ENCODE peak calls at places on chromosome 12, in six cellular contexts. Q is fibroblast of lung, J is mesenchymal stem cell, N is K562, B is neural progenitor cell, O is endothelial cell of umbilical vein. P is an unnamed sample. For H3K4me1, the result is how much of the 10 kb centered on the place peaks cover.

GRCh38 chr12:49548822-49549648 is 10.2 kb downstream of the KCNH3 start:
- DNase-seq in B (peak), N (peak), J (peak), Q (peak), O (peak), P (no peak)

GRCh38 chr12:132713123-132713522 is 2.5 kb downstream of the PGAM5 start:
- DNase-seq in B (no peak), Q (no peak), N (no peak), J (no peak), O (no peak), P (no peak)

GRCh38 chr12:52029686-52030085 is 21.6 kb upstream of the NR4A1 start:
- DNase-seq in N (peak), J (peak), O (no peak), Q (no peak), B (peak), P (no peak)

GRCh38 chr12:5586201-5586600 is 154.3 kb downstream of the NTF3 start:
- DNase-seq in J (peak), B (peak), N (peak), O (peak), Q (peak), P (no peak)

GRCh38 chr12:78085562-78086182 is 255.0 kb downstream of the NAV3 start:
- DNase-seq in J (no peak), Q (peak), N (no peak), O (no peak), B (no peak), P (no peak)

GRCh38 chr12:58765076-58765475 is 155.2 kb downstream of the LRIG3 start:
- DNase-seq in O (no peak), J (no peak), B (no peak), Q (no peak), N (no peak), P (no peak)

GRCh38 chr12:122851820-122852219 is 16.6 kb downstream of the HIP1R start:
- DNase-seq in Q (peak), J (peak), B (no peak), N (no peak), O (peak), P (no peak)

GRCh38 chr12:108668532-108668931 is 34.8 kb upstream of the SELPLG start:
- DNase-seq in J (no peak), Q (peak), B (no peak), O (no peak), N (no peak), P (no peak)

GRCh38 chr12:122460641-122461040 is 38.2 kb upstream of the CLIP1 start:
- DNase-seq in B (no peak), N (no peak), J (no peak), O (no peak), Q (no peak), P (peak)

GRCh38 chr12:99954724-99955123 is 30.0 kb downstream of the ANKS1B start:
- DNase-seq in N (no peak), O (no peak), B (peak), J (no peak), Q (no peak), P (no peak)

GRCh38 chr12:96419576-96420254 is 19.5 kb upstream of the CDK17 start:
- DNase-seq in O (peak), J (no peak), N (no peak), B (no peak), Q (no peak), P (no peak)

GRCh38 chr12:16891673-16892072 is 285.7 kb upstream of the LMO3 start:
- DNase-seq in N (no peak), B (no peak), J (no peak), O (no peak), Q (no peak), P (no peak)

GRCh38 chr12:128914908-128915563 is 61.8 kb downstream of the GLT1D1 start:
- DNase-seq in B (no peak), O (no peak), J (no peak), Q (no peak), N (no peak), P (no peak)

GRCh38 chr12:122197612-122197966 is 5.9 kb upstream of the B3GNT4 start:
- DNase-seq in J (no peak), N (no peak), Q (no peak), B (no peak), O (no peak), P (no peak)

GRCh38 chr12:80837342-80837978 is 100.3 kb downstream of the LIN7A start:
- DNase-seq in Q (peak), N (no peak), B (peak), O (peak), J (peak), P (peak)

DNA sequence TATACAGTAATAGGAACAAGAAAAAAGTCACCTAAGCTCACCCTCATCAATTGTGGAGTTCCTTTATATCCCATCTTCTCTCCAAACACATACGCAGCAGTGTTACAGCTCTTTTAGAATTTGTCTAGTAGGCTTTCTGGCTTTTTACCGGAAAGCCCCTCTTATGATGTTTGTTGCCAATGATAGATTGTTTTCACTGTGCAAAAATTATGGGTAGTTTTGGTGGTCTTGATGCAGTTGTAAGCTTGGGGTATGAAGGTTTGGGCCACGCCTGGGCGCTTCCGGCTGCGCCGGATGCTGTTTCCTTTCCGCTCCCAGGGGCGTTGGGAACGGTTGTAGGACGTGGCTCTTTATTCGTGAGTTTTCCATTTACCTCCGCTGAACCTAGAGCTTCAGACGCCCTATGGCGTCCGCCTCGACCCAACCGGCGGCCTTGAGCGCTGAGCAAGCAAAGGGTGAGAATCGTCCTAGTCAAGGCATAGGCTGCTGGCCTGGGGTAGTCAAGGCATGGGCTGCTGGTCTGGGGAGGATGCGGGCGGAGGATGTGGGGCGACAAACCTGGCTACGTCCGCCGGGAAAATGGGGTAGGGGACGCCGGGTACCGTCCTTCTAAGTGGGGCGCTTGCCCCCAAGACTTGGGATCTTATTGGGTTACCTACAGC is at the start of the genes C12orf57 and RNU7-1:
- DNase-seq in J (peak), B (peak), O (peak), Q (no peak), N (peak), P (peak)
- H3K4me1 ChIP-seq in J (under half), B (under half), O (under half), Q (under half), N (under half), P (under half)

DNA sequence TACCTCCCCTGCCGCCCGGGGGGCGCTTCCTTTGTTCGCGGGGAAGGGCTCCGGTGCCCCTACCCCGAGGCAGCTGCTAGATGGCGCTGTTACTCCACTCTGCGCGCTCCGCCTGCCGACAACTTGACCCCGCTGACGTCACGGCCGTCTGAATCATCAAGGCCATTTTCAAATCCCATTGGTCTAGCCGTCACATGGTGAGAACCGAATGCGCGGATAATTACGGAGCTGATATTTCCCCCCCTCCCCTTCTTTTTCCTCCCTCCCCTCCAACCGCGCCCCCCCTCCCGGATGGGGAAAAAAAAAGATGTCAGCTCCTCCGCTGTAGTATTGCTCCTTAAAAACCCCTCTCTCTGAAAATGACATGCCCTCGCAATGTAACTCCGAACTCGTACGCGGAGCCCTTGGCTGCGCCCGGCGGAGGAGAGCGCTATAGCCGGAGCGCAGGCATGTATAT is at the start of gene HOXC10:
- DNase-seq in B (peak), Q (peak), O (peak), J (peak), N (peak), P (peak)
- H3K27ac ChIP-seq in B (no peak), Q (no peak), O (no peak), J (peak), N (no peak), P (no peak)

GRCh38 chr12:6826734-6827436 is 1.3 kb upstream of the P3H3 start:
- DNase-seq in N (peak), J (no peak), B (no peak), O (no peak), Q (no peak), P (no peak)

GRCh38 chr12:6828671-6829531 is 694 bp downstream of the P3H3 start:
- DNase-seq in Q (peak), J (no peak), N (peak), B (peak), O (no peak), P (no peak)

GRCh38 chr12:6826125-6826733 is 2.0 kb upstream of the P3H3 start:
- DNase-seq in Q (no peak), B (no peak), O (no peak), J (no peak), N (no peak), P (no peak)

GRCh38 chr12:6827982-6828670 is at the start of gene P3H3:
- DNase-seq in B (peak), N (peak), J (peak), O (peak), Q (peak), P (no peak)

GRCh38 chr12:6827437-6827894 is 741 bp upstream of the P3H3 start:
- DNase-seq in N (peak), Q (peak), O (peak), B (peak), J (peak), P (no peak)
- H3K9ac ChIP-seq in N (peak), Q (peak), O (no peak), B (no peak), J (peak), P (no peak)

GRCh38 chr12:47085815-47086252 is 6.1 kb upstream of the AMIGO2 start:
- DNase-seq in Q (peak), O (peak), J (peak), N (peak), B (no peak), P (peak)

GRCh38 chr12:47087088-47087688 is 7.4 kb upstream of the AMIGO2 start:
- DNase-seq in J (peak), N (no peak), B (no peak), Q (no peak), O (peak), P (no peak)

GRCh38 chr12:47082963-47083621 is 3.3 kb upstream of the AMIGO2 start:
- DNase-seq in N (peak), Q (peak), O (no peak), B (no peak), J (peak), P (no peak)

GRCh38 chr12:47082283-47082962 is 2.7 kb upstream of the AMIGO2 start:
- DNase-seq in O (no peak), J (peak), Q (no peak), B (no peak), N (no peak), P (no peak)

DNA sequence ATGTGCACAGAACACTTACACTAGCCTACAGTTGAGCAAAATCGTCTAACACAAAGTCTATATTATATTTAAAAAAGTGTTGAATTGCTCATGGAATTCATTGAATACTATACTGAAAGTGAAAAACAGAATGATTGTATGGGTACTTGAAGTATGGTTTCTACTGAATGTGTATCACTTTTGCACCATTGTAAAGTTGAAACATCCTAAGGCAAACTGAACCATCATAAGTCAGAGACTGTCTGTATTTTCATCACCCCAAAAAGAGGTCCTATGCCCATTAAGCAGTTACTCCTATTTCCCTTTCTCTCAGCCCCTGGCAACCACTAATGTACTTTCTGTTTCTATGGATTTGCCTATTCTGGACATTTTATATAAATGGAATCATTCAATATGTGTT is 4.4 kb upstream of the AMIGO2 start:
- DNase-seq in O (no peak), Q (no peak), B (no peak), N (no peak), J (no peak), P (no peak)
- H3K4me1 ChIP-seq in O (under half), Q (under half), B (under half), N (under half), J (under half), P (under half)

GRCh38 chr12:4270016-4270669 is 3.4 kb upstream of the CCND2 start:
- DNase-seq in J (no peak), O (no peak), N (peak), Q (no peak), B (peak), P (peak)
- H3K27ac ChIP-seq in J (no peak), O (no peak), N (peak), Q (no peak), B (no peak), P (peak)

GRCh38 chr12:27911397-27911796 is 61.1 kb downstream of the PTHLH start:
- DNase-seq in B (no peak), Q (no peak), N (no peak), J (no peak), O (no peak), P (no peak)

GRCh38 chr12:27915536-27915935 is 57.0 kb downstream of the PTHLH start:
- DNase-seq in Q (no peak), J (no peak), N (no peak), B (no peak), O (no peak), P (no peak)

GRCh38 chr12:27914956-27915355 is 57.6 kb downstream of the PTHLH start:
- DNase-seq in J (no peak), N (no peak), O (no peak), B (no peak), Q (no peak), P (no peak)

GRCh38 chr12:27919671-27920235 is 52.8 kb downstream of the PTHLH start:
- DNase-seq in N (no peak), B (no peak), O (no peak), Q (no peak), J (no peak), P (no peak)

DNA sequence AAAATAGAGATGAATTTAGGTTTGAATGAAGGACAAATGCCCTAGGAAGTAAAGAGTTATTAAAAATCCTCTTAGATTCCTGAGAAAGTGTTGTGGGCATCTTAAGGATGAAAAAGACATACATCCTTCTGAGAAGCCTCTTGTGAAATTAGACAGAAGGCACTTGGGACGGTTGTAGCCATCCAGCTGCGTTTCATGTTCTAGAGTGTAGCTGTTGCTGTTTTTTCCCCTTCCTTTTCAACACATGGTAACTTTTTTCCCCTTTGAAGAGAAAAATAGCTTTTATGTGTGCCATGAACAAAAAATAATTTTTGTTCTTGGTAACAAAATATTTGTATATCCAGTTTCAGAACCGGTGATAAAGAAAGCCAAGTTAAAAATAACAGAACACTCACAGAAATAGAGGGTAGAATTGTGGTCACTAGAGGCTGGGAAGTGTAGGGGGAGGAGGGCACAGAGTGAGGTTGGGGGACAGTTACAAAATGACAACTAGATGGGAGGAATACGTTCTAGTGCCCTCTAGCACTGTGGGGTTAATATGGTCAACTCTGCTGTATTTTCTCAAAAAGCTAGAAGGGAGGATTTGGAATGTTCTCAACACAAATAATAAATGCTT is 58.4 kb downstream of the PTHLH start:
- DNase-seq in O (no peak), B (no peak), J (no peak), Q (no peak), N (no peak), P (peak)
- H3K9ac ChIP-seq in O (no peak), B (no peak), J (no peak), Q (no peak), N (no peak), P (no peak)

GRCh38 chr12:22625671-22626251 is 790 bp downstream of the ETNK1 start:
- DNase-seq in Q (peak), B (peak), N (peak), O (peak), J (peak), P (peak)
- H3K4me1 ChIP-seq in Q (under half), B (under half), N (under half), O (under half), J (under half), P (under half)